ENCODE peak calls at places on chromosomes 12 and 14, in eight cellular contexts. V, T, H, M, I, E, C and L are unnamed samples.

GRCh38 chr12:94673951-94674570 is 23.7 kb upstream of the TMCC3 start:
- DNase-seq in V (no peak), T (no peak), H (no peak), M (no peak), I (no peak), E (no peak), C (no peak), L (no peak)

GRCh38 chr14:84208451-84208850 is 1321.5 kb upstream of the FLRT2 start:
- DNase-seq in V (no peak), T (no peak), H (no peak), M (no peak), I (no peak), E (no peak), C (no peak), L (no peak)

GRCh38 chr14:88821888-88822287 is 2.6 kb upstream of the TTC8 start:
- DNase-seq in V (no peak), T (no peak), H (no peak), M (no peak), I (no peak), E (no peak), C (no peak), L (no peak)

GRCh38 chr14:91388551-91388975 is 29.1 kb downstream of the CCDC88C start:
- DNase-seq in V (peak), T (no peak), H (no peak), M (peak), I (no peak), E (peak), C (no peak), L (no peak)

GRCh38 chr12:117646595-117646994 is 285.2 kb upstream of the NOS1 start:
- DNase-seq in V (no peak), T (no peak), H (no peak), M (no peak), I (no peak), E (no peak), C (peak), L (no peak)

GRCh38 chr14:71142375-71143038 is 235.2 kb downstream of the PCNX1 start:
- DNase-seq in V (no peak), T (peak), H (no peak), M (no peak), I (no peak), E (no peak), C (no peak), L (no peak)

GRCh38 chr12:116662612-116663144 is 75.2 kb downstream of the SPRING1 start:
- DNase-seq in V (no peak), T (no peak), H (no peak), M (no peak), I (no peak), E (peak), C (no peak), L (no peak)

GRCh38 chr14:67851785-67852410 is 32.3 kb downstream of the RAD51B start:
- DNase-seq in V (no peak), T (no peak), H (no peak), M (no peak), I (no peak), E (no peak), C (no peak), L (no peak)

GRCh38 chr12:62618319-62618718 is 151.7 kb downstream of the MON2 start:
- DNase-seq in V (no peak), T (no peak), H (no peak), M (no peak), I (no peak), E (no peak), C (no peak), L (no peak)

GRCh38 chr12:78671295-78671694 is 193.3 kb upstream of the SYT1 start:
- DNase-seq in V (no peak), T (no peak), H (no peak), M (no peak), I (no peak), E (no peak), C (no peak), L (no peak)

GRCh38 chr12:71999795-72000194 is 61.1 kb downstream of the TPH2 start:
- DNase-seq in V (no peak), T (no peak), H (no peak), M (no peak), I (no peak), E (no peak), C (no peak), L (no peak)

GRCh38 chr12:15982471-15982870 is 71.3 kb downstream of the DERA start:
- DNase-seq in V (no peak), T (no peak), H (no peak), M (no peak), I (no peak), E (no peak), C (no peak), L (no peak)

GRCh38 chr14:70203686-70204085 is 14.9 kb upstream of the SLC8A3 start:
- DNase-seq in V (no peak), T (no peak), H (no peak), M (no peak), I (no peak), E (no peak), C (no peak), L (no peak)

GRCh38 chr14:68682166-68683103 is 110.4 kb downstream of the ZFP36L1 start:
- DNase-seq in V (no peak), T (no peak), H (no peak), M (no peak), I (peak), E (peak), C (no peak), L (peak)

GRCh38 chr12:43847427-43847826 is 11.5 kb downstream of the TMEM117 start:
- DNase-seq in V (no peak), T (no peak), H (no peak), M (no peak), I (no peak), E (no peak), C (no peak), L (no peak)

GRCh38 chr14:56333361-56334279 is 215.4 kb downstream of the PELI2 start:
- DNase-seq in V (no peak), T (no peak), H (no peak), M (no peak), I (no peak), E (no peak), C (no peak), L (no peak)

GRCh38 chr14:55411426-55412389 is at the start of gene ATG14:
- DNase-seq in V (peak), T (peak), H (peak), M (peak), I (peak), E (peak), C (no peak), L (peak)

GRCh38 chr14:60179296-60179924 is 14.2 kb upstream of the DHRS7 start:
- DNase-seq in V (no peak), T (no peak), H (no peak), M (no peak), I (peak), E (no peak), C (no peak), L (no peak)

GRCh38 chr12:69354561-69355187 is 4.9 kb upstream of the YEATS4 start:
- DNase-seq in V (no peak), T (no peak), H (no peak), M (no peak), I (no peak), E (no peak), C (no peak), L (no peak)

GRCh38 chr14:61640834-61641170 is 54.5 kb upstream of the HIF1A start:
- DNase-seq in V (no peak), T (no peak), H (no peak), M (no peak), I (no peak), E (no peak), C (no peak), L (no peak)

GRCh38 chr12:84976133-84976532 is 59.9 kb downstream of the TSPAN19 start:
- DNase-seq in V (no peak), T (no peak), H (no peak), M (no peak), I (no peak), E (no peak), C (no peak), L (no peak)

GRCh38 chr14:65961004-65961403 is 525.2 kb upstream of the CCDC196 start:
- DNase-seq in V (peak), T (peak), H (peak), M (peak), I (no peak), E (peak), C (no peak), L (peak)

GRCh38 chr12:54172102-54172630 is 16.6 kb downstream of the SMUG1 start:
- DNase-seq in V (no peak), T (no peak), H (no peak), M (no peak), I (no peak), E (no peak), C (no peak), L (no peak)

GRCh38 chr12:54169036-54169435 is 19.7 kb downstream of the SMUG1 start:
- DNase-seq in V (no peak), T (no peak), H (no peak), M (no peak), I (no peak), E (no peak), C (no peak), L (no peak)

GRCh38 chr12:54173906-54174471 is 14.8 kb downstream of the SMUG1 start:
- DNase-seq in V (no peak), T (no peak), H (no peak), M (no peak), I (no peak), E (no peak), C (no peak), L (no peak)

GRCh38 chr12:54175130-54175963 is 13.4 kb downstream of the SMUG1 start:
- DNase-seq in V (no peak), T (no peak), H (no peak), M (no peak), I (no peak), E (no peak), C (no peak), L (no peak)

DNA sequence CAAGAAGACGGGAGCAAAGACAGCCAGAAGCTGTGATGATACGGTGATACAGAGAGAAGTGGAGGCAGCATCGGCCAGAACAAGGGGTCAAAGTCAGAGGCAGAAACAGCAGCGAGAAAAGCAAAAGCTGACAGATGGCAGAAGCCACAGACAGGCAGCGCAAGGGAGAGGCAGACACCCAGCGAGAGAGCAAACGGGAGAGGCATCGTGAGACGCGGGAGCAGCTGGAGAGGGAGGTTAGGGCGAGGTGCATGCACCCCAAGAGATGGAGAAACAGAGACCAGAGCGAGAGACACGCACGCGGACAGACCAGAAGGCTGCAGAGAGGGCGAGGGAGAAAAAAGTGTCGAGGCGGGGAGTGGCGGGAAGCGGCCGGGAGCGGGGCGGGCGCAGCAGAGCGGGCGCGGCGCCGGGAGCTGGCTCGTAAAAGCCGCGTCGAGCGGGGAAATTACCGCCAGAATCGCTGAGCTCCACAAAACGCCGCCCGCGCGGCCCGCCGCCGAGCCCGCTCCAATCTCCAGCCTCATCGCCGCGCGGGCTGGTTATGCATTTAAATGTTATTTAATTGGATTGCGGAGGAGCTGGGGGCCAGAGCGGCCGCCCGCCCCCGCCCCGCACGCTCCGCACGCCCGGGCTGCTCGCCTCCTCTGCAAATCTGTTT is 15.6 kb downstream of the SMUG1 start:
- DNase-seq in V (peak), T (peak), H (peak), M (no peak), I (no peak), E (peak), C (no peak), L (no peak)
- H3K4me3 ChIP-seq in V (peak), T (peak), H (peak), M (peak), I (peak), E (peak), C (peak), L (peak)

DNA sequence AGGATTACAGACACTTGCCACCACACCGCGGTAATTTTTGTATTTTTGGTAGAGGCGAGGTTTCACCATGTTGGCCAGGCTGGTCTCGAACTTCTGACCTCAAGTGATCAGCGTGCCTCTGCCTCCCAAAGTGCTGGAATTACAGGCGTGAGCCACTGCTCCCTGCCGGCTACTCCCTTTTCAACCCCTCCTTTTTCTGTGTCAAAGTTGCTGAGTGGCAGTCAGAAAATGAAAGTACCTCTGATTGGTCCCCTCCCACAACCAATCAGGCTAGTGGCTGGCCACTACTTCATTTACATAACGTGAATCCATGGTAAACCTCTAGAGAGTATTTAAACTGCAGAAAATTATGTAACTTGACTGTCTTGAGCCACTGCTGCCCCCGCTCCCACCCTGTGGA is 5.9 kb downstream of the RESF1 start:
- DNase-seq in V (no peak), T (no peak), H (no peak), M (peak), I (no peak), E (no peak), C (no peak), L (peak)
- H3K4me3 ChIP-seq in V (peak), T (peak), H (no peak), M (peak), I (no peak), E (no peak), C (no peak), L (peak)

DNA sequence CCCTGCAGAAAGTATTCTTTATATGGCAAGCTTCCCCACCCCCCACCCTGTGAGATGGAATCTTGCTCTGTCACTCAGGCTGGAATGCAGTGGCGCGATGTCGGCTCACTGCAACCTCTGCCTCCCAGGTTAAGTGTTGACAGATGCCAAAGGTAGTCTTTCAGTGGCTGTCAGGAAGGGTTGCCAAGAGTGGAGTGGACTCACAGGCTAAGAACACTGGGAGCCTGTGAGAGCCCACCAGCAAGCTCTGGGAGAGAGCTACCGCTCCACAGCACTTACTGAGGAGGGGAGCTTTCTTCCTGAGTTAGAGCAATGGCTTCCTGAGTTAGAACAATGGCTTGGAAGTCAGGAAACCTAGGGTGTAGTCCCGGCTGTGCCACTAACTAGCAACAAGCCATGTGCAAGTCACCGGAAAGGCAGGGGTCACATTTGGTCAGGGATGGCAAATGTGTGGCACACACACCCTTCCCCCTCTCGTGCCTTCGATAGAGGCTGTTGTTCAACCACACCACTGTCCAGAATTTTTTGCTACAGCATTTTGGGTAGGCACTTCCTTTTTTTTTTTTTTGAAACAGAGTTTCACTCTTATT is 2.6 kb downstream of the RNASE1 start:
- DNase-seq in V (no peak), T (no peak), H (no peak), M (no peak), I (no peak), E (no peak), C (no peak), L (no peak)
- H3K4me3 ChIP-seq in V (no peak), T (no peak), H (no peak), M (no peak), I (peak), E (no peak), C (peak), L (no peak)

GRCh38 chr12:106771425-106771824 is 3.1 kb upstream of the RIC8B start:
- DNase-seq in V (no peak), T (no peak), H (no peak), M (no peak), I (no peak), E (no peak), C (no peak), L (no peak)

GRCh38 chr12:106769546-106769945 is 4.9 kb upstream of the RIC8B start:
- DNase-seq in V (no peak), T (no peak), H (peak), M (no peak), I (no peak), E (no peak), C (no peak), L (no peak)

GRCh38 chr12:106767954-106768501 is 6.5 kb upstream of the RIC8B start:
- DNase-seq in V (no peak), T (no peak), H (no peak), M (no peak), I (no peak), E (no peak), C (no peak), L (no peak)

GRCh38 chr12:106767206-106767605 is 7.3 kb upstream of the RIC8B start:
- DNase-seq in V (no peak), T (no peak), H (no peak), M (no peak), I (no peak), E (no peak), C (no peak), L (no peak)

GRCh38 chr12:106769078-106769477 is 5.4 kb upstream of the RIC8B start:
- DNase-seq in V (no peak), T (no peak), H (peak), M (no peak), I (no peak), E (no peak), C (no peak), L (no peak)
- H3K4me3 ChIP-seq in V (no peak), T (no peak), H (peak), M (no peak), I (no peak), E (no peak), C (no peak), L (no peak)

DNA sequence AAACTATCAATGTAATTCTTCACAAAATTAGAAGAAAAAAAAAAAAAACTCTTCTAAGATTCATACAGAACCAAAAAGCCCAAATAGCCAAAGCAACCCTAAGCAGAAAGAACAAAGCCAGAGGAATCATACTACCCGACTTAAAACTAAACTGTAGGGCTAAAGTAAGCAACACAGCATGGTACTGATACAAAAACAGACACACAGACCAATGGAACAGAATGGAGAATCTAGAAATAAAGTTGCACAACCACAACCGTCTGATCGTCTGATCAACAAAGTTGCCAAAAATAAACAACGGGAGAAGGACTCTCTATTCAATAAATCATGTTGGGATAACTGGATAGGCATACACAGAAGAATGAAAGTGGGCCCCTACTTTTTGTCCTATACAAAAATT is 16.9 kb downstream of the CDK17 start:
- DNase-seq in V (no peak), T (no peak), H (no peak), M (no peak), I (no peak), E (no peak), C (no peak), L (no peak)
- H3K4me3 ChIP-seq in V (peak), T (no peak), H (no peak), M (no peak), I (no peak), E (no peak), C (no peak), L (no peak)